ENCODE peak calls at places on chromosomes 12 and 14, in nine cellular contexts. K is PC-9, O is colonic mucosa, Z is BE2C, R is cardiac fibroblast, B is dorsolateral prefrontal cortex, D is astrocyte of the spinal cord, L is psoas muscle, E is fibroblast of lung. G is an unnamed sample.

GRCh38 chr12:125340791-125341190 is 275.6 kb downstream of the AACS start:
- DNase-seq in K (no peak), O (peak), Z (no peak), R (peak), B (no peak), D (peak), L (no peak), E (peak), G (peak)

GRCh38 chr14:81400202-81400678 is at the start of gene STON2:
- DNase-seq in K (peak), O (peak), Z (peak), R (peak), B (no peak), D (peak), L (peak), E (peak), G (no peak)

GRCh38 chr14:71022015-71022919 is 115.0 kb downstream of the PCNX1 start:
- DNase-seq in K (peak), O (no peak), Z (no peak), R (no peak), B (no peak), D (no peak), L (no peak), E (no peak), G (no peak)

GRCh38 chr12:32455607-32456063 is 56.3 kb downstream of the FGD4 start:
- DNase-seq in K (peak), O (peak), Z (peak), R (peak), B (no peak), D (peak), L (no peak), E (peak), G (peak)

GRCh38 chr12:99984271-99985128 is at the start of gene ANKS1B:
- DNase-seq in K (no peak), O (peak), Z (peak), R (peak), B (peak), D (peak), L (peak), E (peak), G (no peak)

GRCh38 chr12:31510034-31510433 is 80.9 kb downstream of the DENND5B start:
- DNase-seq in K (no peak), O (no peak), Z (no peak), R (no peak), B (no peak), D (no peak), L (no peak), E (no peak), G (no peak)

GRCh38 chr12:30345735-30346445 is 349.8 kb downstream of the IPO8 start:
- DNase-seq in K (no peak), O (no peak), Z (no peak), R (peak), B (no peak), D (no peak), L (no peak), E (peak), G (no peak)

GRCh38 chr12:47722926-47723631 is 2.2 kb downstream of the ENDOU start:
- DNase-seq in K (no peak), O (no peak), Z (no peak), R (no peak), B (no peak), D (no peak), L (no peak), E (no peak), G (no peak)

GRCh38 chr14:68471029-68471963 is 321.6 kb downstream of the ZFP36L1 start:
- DNase-seq in K (no peak), O (no peak), Z (no peak), R (no peak), B (no peak), D (no peak), L (no peak), E (no peak), G (no peak)

GRCh38 chr12:27970391-27970980 is 2.0 kb downstream of the PTHLH start:
- DNase-seq in K (no peak), O (no peak), Z (peak), R (peak), B (no peak), D (peak), L (peak), E (peak), G (no peak)

GRCh38 chr14:24674204-24674970 is 40.4 kb upstream of the GZMB start:
- DNase-seq in K (no peak), O (no peak), Z (no peak), R (no peak), B (no peak), D (no peak), L (no peak), E (no peak), G (no peak)

GRCh38 chr14:38718519-38718918 is 384.5 kb downstream of the SEC23A start:
- DNase-seq in K (no peak), O (no peak), Z (no peak), R (no peak), B (no peak), D (no peak), L (no peak), E (no peak), G (no peak)

GRCh38 chr14:38724621-38725020 is 378.4 kb downstream of the SEC23A start:
- DNase-seq in K (no peak), O (no peak), Z (no peak), R (no peak), B (no peak), D (no peak), L (no peak), E (no peak), G (no peak)

GRCh38 chr14:38723277-38723676 is 379.8 kb downstream of the SEC23A start:
- DNase-seq in K (no peak), O (no peak), Z (no peak), R (no peak), B (no peak), D (no peak), L (no peak), E (no peak), G (no peak)

GRCh38 chr14:38723954-38724353 is 379.1 kb downstream of the SEC23A start:
- DNase-seq in K (no peak), O (no peak), Z (no peak), R (no peak), B (no peak), D (no peak), L (no peak), E (peak), G (no peak)

GRCh38 chr14:38721822-38722431 is 381.1 kb downstream of the SEC23A start:
- DNase-seq in K (no peak), O (peak), Z (peak), R (peak), B (peak), D (peak), L (peak), E (peak), G (no peak)
- TF ChIP-seq CTCF in K (peak), O (peak), Z (peak), R (peak), B (peak), D (peak), L (peak), E (peak), G (peak)

DNA sequence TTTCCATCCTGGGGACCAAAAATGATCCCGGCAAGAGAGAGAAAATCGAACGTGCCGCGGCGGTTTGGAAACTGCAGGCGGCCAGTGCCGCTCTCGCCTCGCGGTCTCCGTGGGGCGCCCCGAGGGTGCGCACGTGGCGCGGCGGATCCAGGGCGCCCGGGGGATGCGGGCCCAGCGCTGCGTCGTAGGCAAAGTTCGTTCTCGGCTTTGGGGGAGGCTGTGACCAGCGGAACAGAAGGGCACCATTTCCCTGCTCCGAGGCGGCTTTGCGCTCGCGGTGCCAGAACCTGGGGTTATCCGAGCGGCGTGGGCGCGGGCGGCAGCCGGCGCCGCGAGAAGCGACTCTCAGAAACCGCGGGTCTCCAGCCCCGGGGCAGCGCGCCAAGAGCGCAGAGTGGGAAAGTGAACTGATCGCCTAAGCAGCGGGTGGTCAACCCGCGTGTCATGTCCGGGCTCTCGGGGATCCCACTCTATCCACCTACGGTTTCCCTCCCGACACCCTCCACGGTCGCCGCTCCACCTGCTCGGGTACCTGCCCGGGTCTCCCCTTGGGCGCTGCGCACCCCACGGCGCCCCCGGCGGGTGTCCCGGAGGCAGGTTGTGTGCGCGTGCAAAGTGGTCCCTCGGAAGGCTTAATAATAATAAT is 1.1 kb downstream of the ESRRB start:
- DNase-seq in K (no peak), O (no peak), Z (no peak), R (no peak), B (no peak), D (no peak), L (no peak), E (no peak), G (no peak)
- H3K4me3 ChIP-seq in K (no peak), O (no peak), Z (no peak), R (no peak), B (no peak), D (no peak), L (peak), E (no peak), G (no peak)

DNA sequence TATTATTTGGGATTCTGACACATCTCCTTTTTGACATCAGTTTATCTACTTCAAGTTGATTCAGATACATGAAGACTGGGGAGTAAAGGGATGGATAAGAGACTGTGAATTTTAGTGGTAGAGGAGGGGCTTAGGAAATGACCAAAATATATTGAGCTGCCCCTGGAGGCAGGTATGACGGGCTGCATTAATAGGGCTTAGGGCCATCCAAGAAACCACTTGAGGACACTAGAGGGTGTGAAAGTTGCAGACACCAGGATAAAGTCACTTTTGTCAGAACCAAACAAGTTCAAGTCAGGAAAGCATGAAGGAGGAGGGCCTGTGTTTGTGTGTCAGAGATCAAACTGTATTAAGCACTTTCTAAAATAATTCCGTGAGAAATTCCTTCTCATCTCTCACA is 137.1 kb downstream of the SLC38A1 start:
- DNase-seq in K (peak), O (no peak), Z (no peak), R (peak), B (no peak), D (no peak), L (no peak), E (no peak), G (no peak)
- TF ChIP-seq CTCF in K (no peak), O (peak), Z (peak), R (no peak), B (no peak), D (peak), L (no peak), E (no peak), G (peak)

GRCh38 chr12:121296618-121297476 is at the start of gene CAMKK2:
- DNase-seq in K (peak), O (peak), Z (peak), R (peak), B (peak), D (peak), L (peak), E (peak), G (no peak)

GRCh38 chr12:121293603-121294002 is 2.9 kb downstream of the CAMKK2 start:
- DNase-seq in K (no peak), O (no peak), Z (no peak), R (no peak), B (no peak), D (no peak), L (no peak), E (no peak), G (no peak)

GRCh38 chr12:121295746-121296617 is 527 bp downstream of the CAMKK2 start:
- DNase-seq in K (no peak), O (peak), Z (no peak), R (peak), B (no peak), D (peak), L (peak), E (no peak), G (no peak)

GRCh38 chr12:121295123-121295745 is 1.3 kb downstream of the CAMKK2 start:
- DNase-seq in K (no peak), O (no peak), Z (no peak), R (no peak), B (no peak), D (no peak), L (no peak), E (no peak), G (no peak)

GRCh38 chr12:121294151-121294889 is 2.2 kb downstream of the CAMKK2 start:
- DNase-seq in K (no peak), O (no peak), Z (no peak), R (no peak), B (no peak), D (no peak), L (no peak), E (no peak), G (no peak)
- H3K4me3 ChIP-seq in K (no peak), O (no peak), Z (no peak), R (no peak), B (no peak), D (no peak), L (no peak), E (no peak), G (no peak)

DNA sequence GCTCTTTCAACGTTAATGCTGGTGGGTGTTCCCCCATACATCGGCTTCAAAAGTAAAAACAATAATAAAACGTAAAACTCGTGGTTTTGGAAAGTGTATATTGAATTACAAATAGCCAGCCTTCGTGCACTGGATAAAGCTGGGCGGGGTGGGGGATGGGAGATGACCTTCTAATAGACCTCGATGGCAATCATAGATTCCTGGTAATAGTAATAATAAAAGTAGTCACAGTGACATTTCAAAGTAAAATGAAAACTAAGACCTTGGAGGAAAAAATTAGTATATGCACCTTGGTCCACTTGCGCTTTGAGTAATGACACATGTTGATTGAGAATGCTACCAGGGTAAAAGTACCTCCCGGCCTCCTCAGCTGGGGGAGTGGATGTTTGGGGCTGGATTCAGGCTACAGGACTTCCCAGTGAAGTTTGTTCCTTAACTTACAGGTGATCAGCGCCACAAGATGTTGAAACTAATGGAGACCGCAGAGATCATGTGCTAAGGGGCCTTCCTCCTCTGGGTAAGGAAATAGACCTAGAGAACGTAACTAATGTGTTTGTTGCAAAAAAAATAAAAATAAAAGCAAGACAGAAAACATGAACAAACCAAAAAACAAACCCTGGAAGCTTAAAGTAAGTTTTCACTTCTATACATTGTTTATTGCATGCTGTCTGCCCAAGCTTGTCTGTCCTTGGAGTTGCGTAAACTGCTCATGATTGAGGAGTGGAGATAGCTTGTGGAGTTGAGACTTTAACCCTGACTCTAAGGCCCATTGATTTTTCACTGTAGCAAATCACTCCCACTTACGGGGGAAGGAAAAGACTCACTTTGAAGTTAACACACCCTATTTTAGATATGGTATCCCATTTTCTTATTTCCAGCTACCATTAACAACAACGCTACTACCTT is 905 bp upstream of the LRIG3 start:
- DNase-seq in K (no peak), O (peak), Z (no peak), R (no peak), B (no peak), D (no peak), L (no peak), E (no peak), G (no peak)
- TF ChIP-seq CTCF in K (no peak), O (no peak), Z (no peak), R (no peak), B (no peak), D (no peak), L (no peak), E (no peak), G (no peak)

DNA sequence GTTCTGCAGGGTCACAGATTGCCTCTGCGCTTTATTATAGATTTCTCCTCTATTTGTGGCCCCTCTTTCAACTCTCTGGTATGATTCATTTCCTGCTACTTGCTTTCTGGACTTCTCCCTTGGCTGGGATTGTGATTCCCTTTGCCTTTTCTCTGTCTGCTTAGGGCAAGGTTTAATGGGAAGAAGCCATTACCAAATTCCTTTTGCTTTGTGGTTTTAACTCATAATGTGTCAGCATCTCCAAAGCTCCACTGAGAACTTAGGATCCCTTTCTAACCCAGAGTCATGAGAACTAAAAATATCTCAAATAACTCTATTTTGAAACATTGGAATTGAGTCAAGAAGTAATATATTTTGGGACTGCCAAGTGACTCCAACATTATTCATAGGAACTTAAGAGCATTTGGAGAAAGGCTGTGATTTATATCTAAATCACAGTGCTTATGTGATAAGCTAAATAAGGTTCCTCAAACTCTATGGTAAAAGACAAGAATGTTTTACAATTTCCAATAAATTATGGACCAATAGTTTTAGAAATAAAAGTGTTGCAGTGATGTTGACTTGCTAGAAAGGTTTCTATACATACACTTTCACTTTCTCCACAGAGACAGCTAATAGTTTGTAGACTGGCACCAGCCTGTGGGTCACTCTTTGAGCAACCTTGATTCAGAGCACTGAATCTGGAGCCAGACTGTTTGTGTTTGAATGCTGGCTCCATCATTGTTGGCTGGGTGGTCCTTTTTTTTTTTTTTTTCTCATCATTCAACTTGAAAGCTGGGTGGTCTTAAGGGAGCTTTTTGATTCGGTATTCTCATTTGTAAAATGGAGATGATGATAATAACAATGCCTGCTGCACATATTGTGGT is 93.9 kb downstream of the DACT1 start:
- DNase-seq in K (no peak), O (no peak), Z (no peak), R (peak), B (no peak), D (peak), L (no peak), E (peak), G (peak)
- H3K4me3 ChIP-seq in K (no peak), O (no peak), Z (no peak), R (no peak), B (no peak), D (no peak), L (no peak), E (no peak), G (no peak)

GRCh38 chr12:117039891-117040309 is 59.3 kb downstream of the TESC start:
- DNase-seq in K (no peak), O (no peak), Z (no peak), R (no peak), B (peak), D (no peak), L (no peak), E (no peak), G (no peak)
- TF ChIP-seq CTCF in K (no peak), O (no peak), Z (no peak), R (no peak), B (no peak), D (no peak), L (no peak), E (no peak), G (no peak)

GRCh38 chr14:104658325-104658712 is 31.1 kb upstream of the INF2 start:
- DNase-seq in K (no peak), O (no peak), Z (no peak), R (no peak), B (no peak), D (no peak), L (no peak), E (no peak), G (no peak)

GRCh38 chr14:104659146-104659545 is 30.3 kb upstream of the INF2 start:
- DNase-seq in K (no peak), O (no peak), Z (no peak), R (no peak), B (no peak), D (no peak), L (no peak), E (no peak), G (no peak)

GRCh38 chr14:104656014-104656714 is 33.3 kb upstream of the INF2 start:
- DNase-seq in K (no peak), O (no peak), Z (peak), R (peak), B (peak), D (no peak), L (no peak), E (no peak), G (no peak)

GRCh38 chr14:104657114-104657524 is 32.3 kb upstream of the INF2 start:
- DNase-seq in K (no peak), O (no peak), Z (no peak), R (no peak), B (peak), D (no peak), L (no peak), E (no peak), G (no peak)

GRCh38 chr14:104657563-104658324 is 31.7 kb upstream of the INF2 start:
- DNase-seq in K (no peak), O (no peak), Z (no peak), R (no peak), B (no peak), D (no peak), L (no peak), E (no peak), G (no peak)
- H3K4me3 ChIP-seq in K (no peak), O (no peak), Z (no peak), R (no peak), B (no peak), D (no peak), L (no peak), E (no peak), G (no peak)